ENCODE peak calls at places on chromosomes 11 and 22, in nine cellular contexts. H is dorsolateral prefrontal cortex, O is fibroblast of villous mesenchyme, G is fibroblast of lung, F is NB4, D is colonic mucosa, U is lower lobe of right lung, X is GM12865, Y is thoracic aorta. Z is an unnamed sample.

GRCh38 chr11:8017894-8018741 is 31.0 kb downstream of the EIF3F start:
- DNase-seq in H (peak), O (peak), G (peak), F (no peak), D (peak), U (no peak), X (no peak), Y (no peak), Z (no peak)

GRCh38 chr11:129451524-129451923 is 75.9 kb downstream of the BARX2 start:
- DNase-seq in H (no peak), O (no peak), G (no peak), F (no peak), D (no peak), U (no peak), X (no peak), Y (no peak), Z (no peak)

GRCh38 chr11:19673924-19674390 is 38.7 kb upstream of the NAV2 start:
- DNase-seq in H (peak), O (peak), G (peak), F (peak), D (peak), U (peak), X (no peak), Y (peak), Z (peak)

GRCh38 chr11:107711861-107712260 is at the start of gene SLN:
- DNase-seq in H (no peak), O (no peak), G (no peak), F (no peak), D (no peak), U (no peak), X (no peak), Y (no peak), Z (no peak)

GRCh38 chr11:61480936-61481335 is 27.6 kb upstream of the LRRC10B start:
- DNase-seq in H (no peak), O (no peak), G (peak), F (peak), D (peak), U (no peak), X (peak), Y (no peak), Z (peak)

GRCh38 chr22:49957826-49958461 is 2.6 kb upstream of the PIM3 start:
- DNase-seq in H (no peak), O (no peak), G (no peak), F (no peak), D (no peak), U (peak), X (no peak), Y (no peak), Z (no peak)

GRCh38 chr11:10807629-10808552 is 835 bp downstream of the EIF4G2 start:
- DNase-seq in H (peak), O (peak), G (peak), F (peak), D (peak), U (peak), X (peak), Y (peak), Z (peak)

GRCh38 chr11:93570759-93571413 is 27.7 kb upstream of the SMCO4 start:
- DNase-seq in H (no peak), O (peak), G (peak), F (peak), D (peak), U (no peak), X (no peak), Y (no peak), Z (peak)

GRCh38 chr11:114291847-114292680 is 4.1 kb upstream of the NNMT start:
- DNase-seq in H (no peak), O (peak), G (peak), F (no peak), D (no peak), U (no peak), X (no peak), Y (no peak), Z (peak)

GRCh38 chr11:66885469-66886316 is 28.8 kb downstream of the LRFN4 start:
- DNase-seq in H (no peak), O (no peak), G (no peak), F (no peak), D (no peak), U (no peak), X (no peak), Y (no peak), Z (no peak)

GRCh38 chr22:19361501-19362103 is 69.9 kb downstream of the HIRA start:
- DNase-seq in H (no peak), O (no peak), G (no peak), F (peak), D (no peak), U (no peak), X (peak), Y (no peak), Z (no peak)

GRCh38 chr11:75202195-75202594 is 38.4 kb upstream of the TPBGL start:
- DNase-seq in H (no peak), O (no peak), G (no peak), F (no peak), D (no peak), U (no peak), X (no peak), Y (no peak), Z (no peak)

GRCh38 chr11:115590254-115590653 is 86.0 kb upstream of the CADM1 start:
- DNase-seq in H (no peak), O (no peak), G (no peak), F (no peak), D (no peak), U (no peak), X (no peak), Y (no peak), Z (no peak)

GRCh38 chr11:113473983-113474361 is 1.2 kb downstream of the DRD2 start:
- DNase-seq in H (no peak), O (no peak), G (no peak), F (no peak), D (no peak), U (no peak), X (no peak), Y (no peak), Z (no peak)

GRCh38 chr11:129249351-129249750 is 57.2 kb upstream of the ARHGAP32 start:
- DNase-seq in H (no peak), O (peak), G (peak), F (no peak), D (no peak), U (no peak), X (no peak), Y (no peak), Z (peak)

GRCh38 chr11:93700830-93701229 is 39.3 kb downstream of the CEP295 start:
- DNase-seq in H (no peak), O (peak), G (peak), F (no peak), D (no peak), U (no peak), X (no peak), Y (no peak), Z (peak)

GRCh38 chr11:34234086-34234740 is 123.6 kb downstream of the ABTB2 start:
- DNase-seq in H (no peak), O (peak), G (no peak), F (peak), D (peak), U (no peak), X (peak), Y (no peak), Z (peak)

GRCh38 chr22:33006220-33006954 is 51.8 kb downstream of the SYN3 start:
- DNase-seq in H (no peak), O (no peak), G (no peak), F (no peak), D (no peak), U (no peak), X (no peak), Y (no peak), Z (no peak)

GRCh38 chr22:24727218-24727851 is 47.2 kb downstream of the PIWIL3 start:
- DNase-seq in H (no peak), O (peak), G (peak), F (no peak), D (peak), U (no peak), X (no peak), Y (no peak), Z (peak)

GRCh38 chr11:122167100-122167499 is 51.1 kb upstream of the BLID start:
- DNase-seq in H (no peak), O (peak), G (peak), F (no peak), D (no peak), U (no peak), X (no peak), Y (no peak), Z (peak)

GRCh38 chr11:70537576-70538571 is 139.5 kb downstream of the CTTN start:
- DNase-seq in H (no peak), O (no peak), G (no peak), F (no peak), D (no peak), U (peak), X (no peak), Y (no peak), Z (no peak)

GRCh38 chr11:20451568-20451967 is 64.1 kb downstream of the PRMT3 start:
- DNase-seq in H (no peak), O (peak), G (no peak), F (peak), D (no peak), U (no peak), X (no peak), Y (no peak), Z (peak)

GRCh38 chr11:77287136-77287535 is 14.3 kb downstream of the GDPD4 start:
- DNase-seq in H (no peak), O (no peak), G (no peak), F (no peak), D (no peak), U (no peak), X (no peak), Y (no peak), Z (no peak)

GRCh38 chr11:118194835-118195627 is 18.6 kb upstream of the SCN2B start:
- DNase-seq in H (peak), O (peak), G (peak), F (no peak), D (peak), U (peak), X (no peak), Y (peak), Z (peak)

GRCh38 chr22:40153186-40153585 is 24.5 kb upstream of the TNRC6B start:
- DNase-seq in H (no peak), O (no peak), G (no peak), F (no peak), D (no peak), U (no peak), X (no peak), Y (no peak), Z (no peak)

GRCh38 chr11:67111261-67111660 is 7.8 kb upstream of the KDM2A start:
- DNase-seq in H (no peak), O (peak), G (peak), F (no peak), D (no peak), U (no peak), X (no peak), Y (no peak), Z (no peak)

GRCh38 chr11:74072721-74073120 is 63.8 kb upstream of the UCP3 start:
- DNase-seq in H (no peak), O (no peak), G (no peak), F (no peak), D (no peak), U (no peak), X (no peak), Y (no peak), Z (no peak)

GRCh38 chr11:46649180-46649738 is 31.9 kb downstream of the ATG13 start:
- DNase-seq in H (peak), O (peak), G (peak), F (no peak), D (peak), U (no peak), X (no peak), Y (peak), Z (peak)

GRCh38 chr11:69257134-69257533 is 36.8 kb upstream of the MYEOV start:
- DNase-seq in H (no peak), O (no peak), G (no peak), F (no peak), D (no peak), U (no peak), X (no peak), Y (no peak), Z (no peak)

GRCh38 chr22:24141586-24141985 is 39.7 kb upstream of the SUSD2 start:
- DNase-seq in H (no peak), O (peak), G (peak), F (no peak), D (no peak), U (no peak), X (peak), Y (no peak), Z (no peak)

GRCh38 chr22:50215297-50216049 is 14.7 kb downstream of the SELENOO start:
- DNase-seq in H (no peak), O (no peak), G (no peak), F (no peak), D (no peak), U (peak), X (no peak), Y (no peak), Z (no peak)

GRCh38 chr11:72812604-72812967 is 1.6 kb upstream of the ATG16L2 start:
- DNase-seq in H (no peak), O (no peak), G (peak), F (no peak), D (no peak), U (no peak), X (peak), Y (no peak), Z (no peak)

GRCh38 chr22:35465109-35465701 is 65.3 kb downstream of the MCM5 start:
- DNase-seq in H (no peak), O (peak), G (peak), F (no peak), D (no peak), U (no peak), X (no peak), Y (no peak), Z (no peak)

GRCh38 chr11:117180661-117181585 is 2.4 kb downstream of the SIDT2 start:
- DNase-seq in H (peak), O (peak), G (peak), F (peak), D (peak), U (peak), X (peak), Y (no peak), Z (peak)

GRCh38 chr11:111977141-111978027 is 40.2 kb downstream of the DIXDC1 start:
- DNase-seq in H (peak), O (no peak), G (no peak), F (no peak), D (peak), U (peak), X (peak), Y (peak), Z (peak)

GRCh38 chr11:95145430-95146063 is 55.9 kb downstream of the ENDOD1 start:
- DNase-seq in H (no peak), O (peak), G (no peak), F (no peak), D (no peak), U (no peak), X (no peak), Y (no peak), Z (no peak)

GRCh38 chr11:102458531-102458930 is 6.0 kb upstream of the TMEM123 start:
- DNase-seq in H (no peak), O (peak), G (no peak), F (peak), D (no peak), U (no peak), X (no peak), Y (no peak), Z (peak)

GRCh38 chr11:134258577-134258976 is 5.2 kb downstream of the ACAD8 start:
- DNase-seq in H (no peak), O (no peak), G (no peak), F (no peak), D (no peak), U (no peak), X (no peak), Y (no peak), Z (no peak)

GRCh38 chr11:43575931-43576833 is 104.4 kb upstream of the HSD17B12 start:
- DNase-seq in H (no peak), O (no peak), G (no peak), F (peak), D (no peak), U (no peak), X (no peak), Y (no peak), Z (peak)

GRCh38 chr11:43574949-43575915 is 105.3 kb upstream of the HSD17B12 start:
- DNase-seq in H (peak), O (peak), G (peak), F (peak), D (no peak), U (no peak), X (no peak), Y (no peak), Z (peak)

GRCh38 chr11:43573873-43574272 is 106.7 kb upstream of the HSD17B12 start:
- DNase-seq in H (no peak), O (no peak), G (no peak), F (no peak), D (no peak), U (no peak), X (no peak), Y (no peak), Z (no peak)

GRCh38 chr11:43576834-43577521 is 103.6 kb upstream of the HSD17B12 start:
- DNase-seq in H (peak), O (peak), G (peak), F (peak), D (peak), U (no peak), X (peak), Y (no peak), Z (peak)

GRCh38 chr11:43573233-43573632 is 107.3 kb upstream of the HSD17B12 start:
- DNase-seq in H (no peak), O (no peak), G (no peak), F (peak), D (no peak), U (no peak), X (peak), Y (no peak), Z (peak)
- TF ChIP-seq CTCF in H (peak), O (peak), G (peak), F (peak), D (no peak), U (peak), X (peak), Y (no peak), Z (peak)

GRCh38 chr11:589798-590197 is 13.5 kb downstream of the PHRF1 start:
- DNase-seq in H (no peak), O (no peak), G (no peak), F (no peak), D (no peak), U (no peak), X (no peak), Y (no peak), Z (no peak)
- H3K4me3 ChIP-seq in H (no peak), O (no peak), G (no peak), F (no peak), D (no peak), U (no peak), X (no peak), Y (no peak), Z (no peak)

DNA sequence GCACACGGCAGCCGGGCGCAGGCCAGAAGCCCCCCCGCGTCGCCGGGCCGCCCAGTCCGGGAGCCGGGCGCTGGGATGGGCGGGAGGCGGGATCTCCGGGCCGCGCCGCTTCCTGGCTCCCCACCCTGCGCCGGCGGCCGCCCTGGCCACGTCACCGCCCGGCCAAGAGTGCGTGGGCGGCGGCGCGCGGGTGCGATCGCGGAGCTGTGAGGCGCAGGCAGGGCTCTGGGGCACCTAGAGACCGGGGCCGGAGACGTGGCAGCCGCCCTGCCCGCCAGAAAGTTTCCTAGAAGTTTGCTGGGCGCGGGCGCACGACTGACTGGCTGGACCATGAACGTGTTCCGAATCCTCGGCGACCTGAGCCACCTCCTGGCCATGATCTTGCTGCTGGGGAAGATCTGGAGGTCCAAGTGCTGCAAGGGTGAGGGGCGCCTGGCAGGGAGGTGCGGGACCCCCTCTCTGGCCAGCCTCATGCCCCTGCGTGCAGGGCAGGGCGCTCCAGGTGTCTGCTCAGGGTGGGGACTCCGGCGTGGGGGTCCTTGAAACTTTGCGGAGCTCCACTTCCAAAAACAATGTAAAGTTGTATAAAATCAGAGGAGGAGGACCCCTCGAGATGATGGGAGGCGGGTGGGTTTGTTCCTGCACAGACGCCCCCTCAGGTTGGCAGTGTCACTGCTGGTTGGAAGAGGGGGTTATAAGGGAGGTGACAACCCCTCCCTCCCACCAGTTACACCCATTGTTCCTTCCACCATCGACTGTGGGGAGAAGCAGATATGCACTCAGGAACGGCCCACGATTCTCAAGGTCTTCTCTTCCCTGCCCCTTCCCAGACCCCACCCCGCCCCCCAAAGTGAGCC is at the start of gene KDELR3:
- DNase-seq in H (no peak), O (peak), G (peak), F (peak), D (peak), U (peak), X (peak), Y (no peak), Z (peak)
- TF ChIP-seq CTCF in H (no peak), O (peak), G (peak), F (peak), D (no peak), U (no peak), X (peak), Y (peak), Z (peak)

GRCh38 chr22:43153916-43154315 is 2.6 kb downstream of the TSPO start:
- DNase-seq in H (no peak), O (peak), G (no peak), F (peak), D (no peak), U (no peak), X (no peak), Y (no peak), Z (no peak)

GRCh38 chr22:43152001-43152354 is 619 bp downstream of the TSPO start:
- DNase-seq in H (no peak), O (no peak), G (no peak), F (no peak), D (no peak), U (no peak), X (no peak), Y (no peak), Z (no peak)

GRCh38 chr22:43150731-43151206 is 590 bp upstream of the TSPO start:
- DNase-seq in H (no peak), O (no peak), G (no peak), F (no peak), D (no peak), U (no peak), X (no peak), Y (no peak), Z (no peak)

GRCh38 chr22:43151251-43152000 is at the start of gene TSPO:
- DNase-seq in H (peak), O (peak), G (peak), F (peak), D (peak), U (peak), X (peak), Y (peak), Z (peak)

DNA sequence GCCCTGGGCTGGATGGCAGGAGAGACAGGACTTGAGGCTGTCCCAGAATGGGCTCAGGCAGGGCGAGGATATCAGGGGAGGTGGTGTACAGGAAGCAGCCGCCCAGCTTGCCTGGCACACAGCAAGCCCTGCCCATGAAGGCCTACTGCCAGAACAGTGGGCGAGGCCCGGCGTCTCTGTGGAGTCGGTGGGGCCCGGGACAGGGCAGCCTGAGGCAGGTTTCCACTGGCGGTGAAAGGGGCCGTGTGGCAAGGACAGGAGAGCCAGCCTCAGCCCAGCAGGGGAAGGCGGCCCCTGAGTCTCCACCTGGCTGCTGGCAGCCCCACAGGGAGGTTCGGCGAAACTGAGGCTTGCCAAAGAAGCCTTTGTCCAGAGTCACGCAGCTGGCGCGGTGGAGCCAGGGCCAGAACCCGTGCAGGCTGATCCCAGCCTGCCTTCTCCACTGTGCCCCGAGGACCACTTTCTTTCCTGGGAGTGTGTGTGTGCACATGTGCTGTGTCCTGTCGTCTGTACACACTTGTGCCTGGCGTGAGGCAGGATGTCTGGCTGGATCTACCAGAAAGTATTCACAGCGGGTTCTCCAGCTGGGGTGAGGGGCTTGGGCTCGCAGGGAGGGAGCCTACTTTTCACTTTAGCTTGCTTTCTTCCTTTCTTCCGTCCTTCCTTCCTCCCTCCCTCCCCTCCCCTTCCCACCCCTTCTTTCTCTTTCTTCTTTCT is 1.2 kb downstream of the TSPO start:
- DNase-seq in H (peak), O (peak), G (peak), F (peak), D (peak), U (peak), X (peak), Y (peak), Z (peak)
- H3K4me3 ChIP-seq in H (peak), O (peak), G (peak), F (peak), D (peak), U (peak), X (peak), Y (peak), Z (peak)